ENCODE peak calls at places on chromosomes 16 and 17, in seven cellular contexts. U is GM23338, E is sigmoid colon, Y is vagina, L is HCT116, D is prostate gland, N is H1. T is an unnamed sample.

GRCh38 chr17:28643979-28644781 is 778 bp downstream of the BLTP2 start:
- DNase-seq in U (peak; percentile 79), E (peak; percentile 69), Y (no peak), L (peak; percentile 31), D (peak; percentile 11), N (peak; percentile 60), T (peak; percentile 84)

GRCh38 chr17:8480011-8480976 is 44.6 kb downstream of the NDEL1 start:
- DNase-seq in U (no peak), E (no peak), Y (no peak), L (no peak), D (no peak), N (no peak), T (no peak)

GRCh38 chr17:63039899-63040602 is 74.0 kb downstream of the TANC2 start:
- DNase-seq in U (no peak), E (no peak), Y (no peak), L (peak; percentile 37), D (no peak), N (no peak), T (no peak)

GRCh38 chr17:50848691-50849090 is 13.3 kb downstream of the WFIKKN2 start:
- DNase-seq in U (no peak), E (no peak), Y (no peak), L (no peak), D (no peak), N (no peak), T (no peak)

GRCh38 chr17:49327835-49328784 is 33.9 kb downstream of the ZNF652 start:
- DNase-seq in U (no peak), E (no peak), Y (no peak), L (no peak), D (no peak), N (no peak), T (no peak)

GRCh38 chr17:50123649-50124349 is 6.2 kb downstream of the SAMD14 start:
- DNase-seq in U (peak; percentile 52), E (no peak), Y (no peak), L (no peak), D (no peak), N (no peak), T (no peak)

GRCh38 chr17:44916059-44916780 is 920 bp upstream of the GFAP start:
- DNase-seq in U (no peak), E (no peak), Y (no peak), L (no peak), D (no peak), N (no peak), T (peak; percentile 38)

GRCh38 chr17:29962656-29963055 is 21.2 kb downstream of the EFCAB5 start:
- DNase-seq in U (no peak), E (no peak), Y (no peak), L (no peak), D (no peak), N (no peak), T (no peak)

GRCh38 chr17:75695830-75696271 is 25.4 kb upstream of the ITGB4 start:
- DNase-seq in U (no peak), E (peak; percentile 79), Y (no peak), L (no peak), D (peak; percentile 91), N (no peak), T (no peak)

GRCh38 chr16:54286330-54287017 is at the start of gene IRX3:
- DNase-seq in U (peak; percentile 94), E (no peak), Y (no peak), L (peak; percentile 66), D (peak; percentile 95), N (peak; percentile 84), T (no peak)

GRCh38 chr17:7238418-7239090 is 703 bp downstream of the PHF23 start:
- DNase-seq in U (no peak), E (peak; percentile 79), Y (no peak), L (no peak), D (no peak), N (no peak), T (no peak)

GRCh38 chr16:21650517-21650916 is 1.9 kb downstream of the IGSF6 start:
- DNase-seq in U (no peak), E (no peak), Y (no peak), L (no peak), D (no peak), N (no peak), T (no peak)

GRCh38 chr17:1562178-1562643 is 381 bp downstream of the PITPNA start:
- DNase-seq in U (peak; percentile 50), E (peak; percentile 76), Y (no peak), L (no peak), D (no peak), N (no peak), T (peak; percentile 93)

GRCh38 chr16:21622545-21622944 is 23.2 kb downstream of the METTL9 start:
- DNase-seq in U (no peak), E (no peak), Y (no peak), L (no peak), D (no peak), N (no peak), T (no peak)

GRCh38 chr16:62077998-62078397 is 41.8 kb upstream of the CDH8 start:
- DNase-seq in U (peak; percentile 81), E (no peak), Y (no peak), L (no peak), D (no peak), N (peak; percentile 72), T (no peak)

GRCh38 chr17:16818340-16818739 is 128.3 kb downstream of the CCDC144A start:
- DNase-seq in U (no peak), E (no peak), Y (no peak), L (no peak), D (no peak), N (no peak), T (no peak)

GRCh38 chr16:4704913-4705312 is 11.6 kb downstream of the NUDT16L1 start:
- DNase-seq in U (no peak), E (no peak), Y (no peak), L (no peak), D (no peak), N (no peak), T (no peak)

GRCh38 chr17:75642221-75643032 is 9.2 kb downstream of the SMIM5 start:
- DNase-seq in U (no peak), E (no peak), Y (no peak), L (no peak), D (peak; percentile 57), N (no peak), T (no peak)

GRCh38 chr17:5047446-5047845 is 12.2 kb upstream of the SLC52A1 start:
- DNase-seq in U (no peak), E (no peak), Y (no peak), L (no peak), D (no peak), N (no peak), T (no peak)

GRCh38 chr17:42405963-42406495 is 17.0 kb downstream of the CAVIN1 start:
- DNase-seq in U (peak; percentile 92), E (peak; percentile 94), Y (no peak), L (no peak), D (peak; percentile 74), N (peak; percentile 96), T (peak; percentile 95)

GRCh38 chr17:13306310-13306962 is 288.6 kb upstream of the ELAC2 start:
- DNase-seq in U (peak; percentile 83), E (no peak), Y (no peak), L (peak; percentile 81), D (no peak), N (peak; percentile 49), T (no peak)

GRCh38 chr17:67639555-67639954 is 78.2 kb upstream of the NOL11 start:
- DNase-seq in U (no peak), E (no peak), Y (no peak), L (no peak), D (peak; percentile 45), N (no peak), T (no peak)

GRCh38 chr17:8375738-8376259 is 705 bp downstream of the KRABD2 start:
- DNase-seq in U (peak; percentile 60), E (no peak), Y (no peak), L (no peak), D (peak; percentile 13), N (no peak), T (no peak)

GRCh38 chr17:15377608-15378007 is 36.2 kb upstream of the TEKT3 start:
- DNase-seq in U (peak; percentile 13), E (no peak), Y (no peak), L (peak; percentile 10), D (no peak), N (no peak), T (no peak)

GRCh38 chr16:68242926-68243858 is 2.0 kb upstream of the PLA2G15 start:
- DNase-seq in U (no peak), E (no peak), Y (no peak), L (no peak), D (no peak), N (no peak), T (peak; percentile 71)

GRCh38 chr17:76504117-76504516 is 2.9 kb upstream of the RHBDF2 start:
- DNase-seq in U (no peak), E (no peak), Y (no peak), L (no peak), D (no peak), N (no peak), T (no peak)

GRCh38 chr16:51624083-51624775 is 473.2 kb upstream of the SALL1 start:
- DNase-seq in U (no peak), E (no peak), Y (no peak), L (no peak), D (no peak), N (no peak), T (no peak)

GRCh38 chr16:70659546-70659945 is 13.2 kb downstream of the IL34 start:
- DNase-seq in U (no peak), E (peak; percentile 63), Y (no peak), L (no peak), D (no peak), N (no peak), T (no peak)
- H3K4me3 ChIP-seq in U (no peak overlapping the region), E (no peak overlapping the region), Y (no peak overlapping the region), L (no peak overlapping the region), D (no peak overlapping the region), N (no peak overlapping the region), T (no peak overlapping the region)

DNA sequence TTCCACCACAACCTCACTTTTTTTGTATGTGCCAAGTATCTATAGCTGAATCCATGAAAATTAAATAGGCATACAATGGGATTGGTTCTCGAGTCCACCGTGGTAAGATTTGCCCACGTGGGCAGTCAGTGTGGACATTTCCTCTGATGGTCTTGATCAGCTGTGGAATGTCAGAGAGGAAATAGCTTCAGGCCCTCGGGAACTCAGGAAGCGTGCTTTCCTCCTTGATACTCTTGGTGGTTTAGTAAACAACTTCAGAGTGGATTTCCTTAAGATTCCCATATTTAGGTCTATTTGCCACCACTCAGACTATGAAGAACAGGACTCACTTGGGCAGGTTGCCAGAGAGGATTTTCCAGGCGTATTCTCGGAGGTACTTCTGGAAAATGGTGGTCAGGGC is 152.5 kb downstream of the VPS53 start:
- DNase-seq in U (no peak), E (no peak), Y (no peak), L (no peak), D (no peak), N (no peak), T (no peak)
- TF ChIP-seq POLR2AphosphoS5 in U (no peak), E (no peak), Y (no peak), L (no peak), D (no peak), N (no peak), T (no peak)

GRCh38 chr17:69485126-69485724 is 70.7 kb downstream of the MAP2K6 start:
- DNase-seq in U (no peak), E (no peak), Y (no peak), L (no peak), D (no peak), N (no peak), T (no peak)
- H3K4me3 ChIP-seq in U (no peak overlapping the region), E (no peak overlapping the region), Y (peak overlapping the region; percentile 26), L (no peak overlapping the region), D (no peak overlapping the region), N (no peak overlapping the region), T (no peak overlapping the region)

GRCh38 chr17:78315355-78316114 is 44.3 kb downstream of the SOCS3 start:
- DNase-seq in U (peak; percentile 35), E (peak; percentile 93), Y (no peak), L (peak; percentile 88), D (peak; percentile 56), N (no peak), T (no peak)
- TF ChIP-seq POLR2AphosphoS5 in U (no peak), E (peak; percentile 82), Y (peak; percentile 85), L (peak; percentile 79), D (peak; percentile 58), N (no peak), T (no peak)

T was measured in spleen.